ENCODE peak calls at places on chromosomes 12 and 14, in four cellular contexts. C is lower lobe of right lung, D is heart left ventricle, R is psoas muscle. X is an unnamed sample. For H3K36me3, the result is how much of the 10 kb centered on the place peaks cover.

GRCh38 chr12:108826807-108827721 is 30.3 kb downstream of the SSH1 start:
- ATAC-seq in C (peak), D (peak), R (peak), X (peak)

GRCh38 chr14:77542349-77543239 is 44.0 kb upstream of the ISM2 start:
- ATAC-seq in C (no peak), D (no peak), R (no peak), X (peak)

GRCh38 chr12:3002636-3003035 is 43.4 kb downstream of the TEAD4 start:
- ATAC-seq in C (no peak), D (no peak), R (peak), X (no peak)

GRCh38 chr14:90666571-90666970 is 149.7 kb downstream of the TTC7B start:
- ATAC-seq in C (no peak), D (no peak), R (no peak), X (no peak)

GRCh38 chr14:99266181-99267178 is 5.5 kb downstream of the BCL11B start:
- ATAC-seq in C (peak), D (no peak), R (peak), X (peak)

GRCh38 chr12:96493101-96493500 is 3.7 kb downstream of the CFAP54 start:
- ATAC-seq in C (no peak), D (no peak), R (no peak), X (no peak)

GRCh38 chr14:52025310-52025709 is 36.0 kb downstream of the RTRAF start:
- ATAC-seq in C (no peak), D (peak), R (peak), X (peak)

GRCh38 chr14:105420141-105420975 is 731 bp downstream of the MTA1 start:
- ATAC-seq in C (peak), D (no peak), R (no peak), X (no peak)

GRCh38 chr12:12684375-12685106 is 11.4 kb downstream of the GPR19 start:
- ATAC-seq in C (no peak), D (no peak), R (no peak), X (no peak)

GRCh38 chr14:77228056-77228455 is 43.0 kb downstream of the NGB start:
- ATAC-seq in C (no peak), D (no peak), R (no peak), X (no peak)

GRCh38 chr12:46770501-46771183 is 55.2 kb downstream of the SLC38A4 start:
- ATAC-seq in C (peak), D (peak), R (peak), X (no peak)

GRCh38 chr12:106282457-106283097 is 20.0 kb upstream of the TCP11L2 start:
- ATAC-seq in C (peak), D (peak), R (peak), X (peak)

GRCh38 chr12:59472273-59472672 is 123.6 kb upstream of the SLC16A7 start:
- ATAC-seq in C (no peak), D (no peak), R (no peak), X (no peak)

GRCh38 chr14:68666206-68666730 is 126.6 kb downstream of the ZFP36L1 start:
- ATAC-seq in C (no peak), D (no peak), R (no peak), X (no peak)

GRCh38 chr12:54044425-54045093 is 9.1 kb upstream of the HOXC4 start:
- ATAC-seq in C (no peak), D (no peak), R (no peak), X (no peak)

GRCh38 chr12:88833641-88834116 is 253.4 kb upstream of the KITLG start:
- ATAC-seq in C (peak), D (no peak), R (no peak), X (peak)

GRCh38 chr14:98489115-98489514 is 782.9 kb downstream of the BCL11B start:
- ATAC-seq in C (no peak), D (no peak), R (no peak), X (no peak)

GRCh38 chr12:22110176-22110575 is 64.2 kb downstream of the CMAS start:
- ATAC-seq in C (no peak), D (no peak), R (no peak), X (no peak)

GRCh38 chr14:105974902-105975301 is 448.5 kb downstream of the TMEM121 start:
- ATAC-seq in C (peak), D (no peak), R (no peak), X (no peak)

GRCh38 chr12:89968151-89968699 is 259.6 kb upstream of the ATP2B1 start:
- ATAC-seq in C (peak), D (no peak), R (no peak), X (no peak)

GRCh38 chr12:5745251-5745888 is 199.7 kb downstream of the ANO2 start:
- ATAC-seq in C (peak), D (peak), R (peak), X (peak)

GRCh38 chr14:62162998-62163589 is 400.9 kb downstream of the SNAPC1 start:
- ATAC-seq in C (peak), D (no peak), R (peak), X (no peak)

GRCh38 chr12:120750806-120751205 is 25.2 kb downstream of the ACADS start:
- ATAC-seq in C (no peak), D (no peak), R (no peak), X (no peak)

GRCh38 chr14:33957299-33957698 is 6.4 kb upstream of the EGLN3 start:
- ATAC-seq in C (no peak), D (no peak), R (no peak), X (no peak)

DNA sequence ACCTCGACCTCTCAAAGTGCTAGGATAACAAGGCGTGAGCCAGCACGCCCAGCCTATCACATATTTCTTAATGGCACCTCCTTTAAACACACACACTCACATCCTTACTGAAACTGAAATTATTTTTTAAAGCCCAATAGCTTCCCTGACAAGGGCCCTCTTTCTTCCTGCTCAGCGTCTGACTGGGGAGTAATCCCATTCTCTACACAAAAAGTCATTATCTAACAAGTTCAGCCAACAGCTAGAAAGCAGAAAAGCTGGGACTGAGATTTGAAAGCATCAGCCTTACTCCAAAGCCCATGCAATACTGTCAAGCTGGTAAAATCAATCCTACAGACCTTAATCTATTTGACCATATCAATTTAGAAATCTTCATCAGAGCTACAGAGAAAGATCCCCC is 10.0 kb upstream of the AICDA start:
- ATAC-seq in C (no peak), D (no peak), R (no peak), X (no peak)
- H3K36me3 ChIP-seq in C (under half), D (under half), R (under half), X (under half)

GRCh38 chr12:75489187-75489586 is 8.6 kb downstream of the GLIPR1 start:
- ATAC-seq in C (no peak), D (no peak), R (peak), X (no peak)
- H3K27ac ChIP-seq in C (no peak), D (no peak), R (peak), X (no peak)

DNA sequence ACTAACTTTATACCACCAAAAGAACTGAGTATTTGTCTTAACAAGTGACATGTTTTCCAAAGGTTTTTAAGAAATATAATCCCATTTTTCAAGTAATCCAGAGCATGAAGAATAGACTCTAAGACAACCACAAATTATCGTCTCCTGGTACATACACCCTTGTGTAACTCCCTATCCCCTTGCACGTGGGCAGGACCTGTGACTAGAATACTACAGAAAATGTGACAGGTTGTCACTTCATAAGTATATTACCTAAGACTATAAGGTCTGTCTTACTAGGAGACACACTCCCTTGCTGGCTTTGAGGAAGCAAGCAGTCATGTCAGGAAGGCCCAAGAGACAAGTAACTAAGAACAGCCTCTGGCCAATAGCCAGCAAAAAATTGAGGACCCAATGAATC is 8.3 kb upstream of the TTC5 start:
- ATAC-seq in C (no peak), D (no peak), R (no peak), X (no peak)
- H3K36me3 ChIP-seq in C (half or more), D (half or more), R (half or more), X (under half)

GRCh38 chr14:22426711-22427110 is 162.3 kb downstream of the DAD1 start:
- ATAC-seq in C (no peak), D (no peak), R (no peak), X (no peak)
- H3K27ac ChIP-seq in C (no peak), D (no peak), R (no peak), X (no peak)